ENCODE peak calls at places on chromosomes 12 and 14, in five cellular contexts. One of them, this sample, is unnamed.

GRCh38 chr12:96078281-96078761 is 42.9 kb upstream of the LTA4H start:
- DNase-seq in cardiac fibroblast: peak; percentile 45
- DNase-seq in activated B cell treated with CpG ODN at 0.5 μM for 24 hours: no peak
- DNase-seq in stimulated activated CD4-positive, alpha-beta T cell treated with anti-CD3 and anti-CD28 coated beads, Interleukin-1b, Interleukin-23, amount 100 ng/mL, for 1 hour: no peak
- DNase-seq in stimulated activated naive B cell treated with anti-CD40 and anti-IgM and Interleukin-4, amounts not matched to agents 10 μg/mL and 1 μg/mL and 100 μg/mL, for 72 hours: no peak
- DNase-seq in this sample: peak; percentile 66

GRCh38 chr14:62002636-62003035 is 240.4 kb downstream of the SNAPC1 start:
- DNase-seq in cardiac fibroblast: no peak
- DNase-seq in activated B cell treated with CpG ODN at 0.5 μM for 24 hours: no peak
- DNase-seq in stimulated activated CD4-positive, alpha-beta T cell treated with anti-CD3 and anti-CD28 coated beads, Interleukin-1b, Interleukin-23, amount 100 ng/mL, for 1 hour: no peak
- DNase-seq in stimulated activated naive B cell treated with anti-CD40 and anti-IgM and Interleukin-4, amounts not matched to agents 10 μg/mL and 1 μg/mL and 100 μg/mL, for 72 hours: no peak
- DNase-seq in this sample: no peak

GRCh38 chr12:56103066-56103711 is 1.2 kb upstream of the PA2G4 start:
- DNase-seq in cardiac fibroblast: no peak
- DNase-seq in activated B cell treated with CpG ODN at 0.5 μM for 24 hours: no peak
- DNase-seq in stimulated activated CD4-positive, alpha-beta T cell treated with anti-CD3 and anti-CD28 coated beads, Interleukin-1b, Interleukin-23, amount 100 ng/mL, for 1 hour: no peak
- DNase-seq in stimulated activated naive B cell treated with anti-CD40 and anti-IgM and Interleukin-4, amounts not matched to agents 10 μg/mL and 1 μg/mL and 100 μg/mL, for 72 hours: no peak
- DNase-seq in this sample: no peak

GRCh38 chr14:74475678-74476077 is 17.4 kb downstream of the NPC2 start:
- DNase-seq in cardiac fibroblast: peak; percentile 65
- DNase-seq in activated B cell treated with CpG ODN at 0.5 μM for 24 hours: no peak
- DNase-seq in stimulated activated CD4-positive, alpha-beta T cell treated with anti-CD3 and anti-CD28 coated beads, Interleukin-1b, Interleukin-23, amount 100 ng/mL, for 1 hour: no peak
- DNase-seq in stimulated activated naive B cell treated with anti-CD40 and anti-IgM and Interleukin-4, amounts not matched to agents 10 μg/mL and 1 μg/mL and 100 μg/mL, for 72 hours: no peak
- DNase-seq in this sample: no peak

GRCh38 chr14:56666716-56667115 is 87.1 kb downstream of the TMEM260 start:
- DNase-seq in cardiac fibroblast: peak; percentile 33
- DNase-seq in activated B cell treated with CpG ODN at 0.5 μM for 24 hours: no peak
- DNase-seq in stimulated activated CD4-positive, alpha-beta T cell treated with anti-CD3 and anti-CD28 coated beads, Interleukin-1b, Interleukin-23, amount 100 ng/mL, for 1 hour: no peak
- DNase-seq in stimulated activated naive B cell treated with anti-CD40 and anti-IgM and Interleukin-4, amounts not matched to agents 10 μg/mL and 1 μg/mL and 100 μg/mL, for 72 hours: no peak
- DNase-seq in this sample: no peak

GRCh38 chr12:124764870-124765570 is 98.6 kb downstream of the SCARB1 start:
- DNase-seq in cardiac fibroblast: peak; percentile 96
- DNase-seq in activated B cell treated with CpG ODN at 0.5 μM for 24 hours: no peak
- DNase-seq in stimulated activated CD4-positive, alpha-beta T cell treated with anti-CD3 and anti-CD28 coated beads, Interleukin-1b, Interleukin-23, amount 100 ng/mL, for 1 hour: no peak
- DNase-seq in stimulated activated naive B cell treated with anti-CD40 and anti-IgM and Interleukin-4, amounts not matched to agents 10 μg/mL and 1 μg/mL and 100 μg/mL, for 72 hours: no peak
- DNase-seq in this sample: peak; percentile 78

GRCh38 chr12:6852651-6853354 is 853 bp downstream of the USP5 start:
- DNase-seq in cardiac fibroblast: peak; percentile 81
- DNase-seq in activated B cell treated with CpG ODN at 0.5 μM for 24 hours: no peak
- DNase-seq in stimulated activated CD4-positive, alpha-beta T cell treated with anti-CD3 and anti-CD28 coated beads, Interleukin-1b, Interleukin-23, amount 100 ng/mL, for 1 hour: peak; percentile 42
- DNase-seq in stimulated activated naive B cell treated with anti-CD40 and anti-IgM and Interleukin-4, amounts not matched to agents 10 μg/mL and 1 μg/mL and 100 μg/mL, for 72 hours: no peak
- DNase-seq in this sample: peak; percentile 89

GRCh38 chr14:46887144-46887543 is 235.6 kb upstream of the RPL10L start:
- DNase-seq in cardiac fibroblast: no peak
- DNase-seq in activated B cell treated with CpG ODN at 0.5 μM for 24 hours: no peak
- DNase-seq in stimulated activated CD4-positive, alpha-beta T cell treated with anti-CD3 and anti-CD28 coated beads, Interleukin-1b, Interleukin-23, amount 100 ng/mL, for 1 hour: no peak
- DNase-seq in stimulated activated naive B cell treated with anti-CD40 and anti-IgM and Interleukin-4, amounts not matched to agents 10 μg/mL and 1 μg/mL and 100 μg/mL, for 72 hours: no peak
- DNase-seq in this sample: no peak

GRCh38 chr14:78446807-78447206 is 276.6 kb downstream of the NRXN3 start:
- DNase-seq in cardiac fibroblast: peak; percentile 2
- DNase-seq in activated B cell treated with CpG ODN at 0.5 μM for 24 hours: no peak
- DNase-seq in stimulated activated CD4-positive, alpha-beta T cell treated with anti-CD3 and anti-CD28 coated beads, Interleukin-1b, Interleukin-23, amount 100 ng/mL, for 1 hour: no peak
- DNase-seq in stimulated activated naive B cell treated with anti-CD40 and anti-IgM and Interleukin-4, amounts not matched to agents 10 μg/mL and 1 μg/mL and 100 μg/mL, for 72 hours: no peak
- DNase-seq in this sample: no peak

GRCh38 chr14:103616635-103617300 is 12.2 kb upstream of the KLC1 start:
- DNase-seq in cardiac fibroblast: no peak
- DNase-seq in activated B cell treated with CpG ODN at 0.5 μM for 24 hours: no peak
- DNase-seq in stimulated activated CD4-positive, alpha-beta T cell treated with anti-CD3 and anti-CD28 coated beads, Interleukin-1b, Interleukin-23, amount 100 ng/mL, for 1 hour: no peak
- DNase-seq in stimulated activated naive B cell treated with anti-CD40 and anti-IgM and Interleukin-4, amounts not matched to agents 10 μg/mL and 1 μg/mL and 100 μg/mL, for 72 hours: no peak
- DNase-seq in this sample: no peak

GRCh38 chr12:124241776-124242528 is 52.9 kb upstream of the RFLNA start:
- DNase-seq in cardiac fibroblast: no peak
- DNase-seq in activated B cell treated with CpG ODN at 0.5 μM for 24 hours: no peak
- DNase-seq in stimulated activated CD4-positive, alpha-beta T cell treated with anti-CD3 and anti-CD28 coated beads, Interleukin-1b, Interleukin-23, amount 100 ng/mL, for 1 hour: no peak
- DNase-seq in stimulated activated naive B cell treated with anti-CD40 and anti-IgM and Interleukin-4, amounts not matched to agents 10 μg/mL and 1 μg/mL and 100 μg/mL, for 72 hours: no peak
- DNase-seq in this sample: no peak

GRCh38 chr12:101115326-101115725 is 94.7 kb downstream of the SLC5A8 start:
- DNase-seq in cardiac fibroblast: no peak
- DNase-seq in activated B cell treated with CpG ODN at 0.5 μM for 24 hours: no peak
- DNase-seq in stimulated activated CD4-positive, alpha-beta T cell treated with anti-CD3 and anti-CD28 coated beads, Interleukin-1b, Interleukin-23, amount 100 ng/mL, for 1 hour: no peak
- DNase-seq in stimulated activated naive B cell treated with anti-CD40 and anti-IgM and Interleukin-4, amounts not matched to agents 10 μg/mL and 1 μg/mL and 100 μg/mL, for 72 hours: no peak
- DNase-seq in this sample: no peak

GRCh38 chr14:29643415-29644206 is 284.0 kb downstream of the PRKD1 start:
- DNase-seq in cardiac fibroblast: peak; percentile 76
- DNase-seq in activated B cell treated with CpG ODN at 0.5 μM for 24 hours: no peak
- DNase-seq in stimulated activated CD4-positive, alpha-beta T cell treated with anti-CD3 and anti-CD28 coated beads, Interleukin-1b, Interleukin-23, amount 100 ng/mL, for 1 hour: no peak
- DNase-seq in stimulated activated naive B cell treated with anti-CD40 and anti-IgM and Interleukin-4, amounts not matched to agents 10 μg/mL and 1 μg/mL and 100 μg/mL, for 72 hours: no peak
- DNase-seq in this sample: no peak

GRCh38 chr12:57027011-57027804 is 10.9 kb upstream of the TAC3 start:
- DNase-seq in cardiac fibroblast: no peak
- DNase-seq in activated B cell treated with CpG ODN at 0.5 μM for 24 hours: no peak
- DNase-seq in stimulated activated CD4-positive, alpha-beta T cell treated with anti-CD3 and anti-CD28 coated beads, Interleukin-1b, Interleukin-23, amount 100 ng/mL, for 1 hour: no peak
- DNase-seq in stimulated activated naive B cell treated with anti-CD40 and anti-IgM and Interleukin-4, amounts not matched to agents 10 μg/mL and 1 μg/mL and 100 μg/mL, for 72 hours: no peak
- DNase-seq in this sample: no peak

GRCh38 chr12:114405199-114405448 is 820 bp downstream of the TBX5 start:
- DNase-seq in cardiac fibroblast: peak; percentile 35
- DNase-seq in activated B cell treated with CpG ODN at 0.5 μM for 24 hours: no peak
- DNase-seq in stimulated activated CD4-positive, alpha-beta T cell treated with anti-CD3 and anti-CD28 coated beads, Interleukin-1b, Interleukin-23, amount 100 ng/mL, for 1 hour: no peak
- DNase-seq in stimulated activated naive B cell treated with anti-CD40 and anti-IgM and Interleukin-4, amounts not matched to agents 10 μg/mL and 1 μg/mL and 100 μg/mL, for 72 hours: no peak
- DNase-seq in this sample: no peak

GRCh38 chr12:77847665-77848431 is 17.2 kb downstream of the NAV3 start:
- DNase-seq in cardiac fibroblast: peak; percentile 68
- DNase-seq in activated B cell treated with CpG ODN at 0.5 μM for 24 hours: no peak
- DNase-seq in stimulated activated CD4-positive, alpha-beta T cell treated with anti-CD3 and anti-CD28 coated beads, Interleukin-1b, Interleukin-23, amount 100 ng/mL, for 1 hour: no peak
- DNase-seq in stimulated activated naive B cell treated with anti-CD40 and anti-IgM and Interleukin-4, amounts not matched to agents 10 μg/mL and 1 μg/mL and 100 μg/mL, for 72 hours: no peak
- DNase-seq in this sample: no peak

GRCh38 chr14:23071975-23072539 is 14.7 kb upstream of the CDH24 start:
- DNase-seq in cardiac fibroblast: no peak
- DNase-seq in activated B cell treated with CpG ODN at 0.5 μM for 24 hours: no peak
- DNase-seq in stimulated activated CD4-positive, alpha-beta T cell treated with anti-CD3 and anti-CD28 coated beads, Interleukin-1b, Interleukin-23, amount 100 ng/mL, for 1 hour: no peak
- DNase-seq in stimulated activated naive B cell treated with anti-CD40 and anti-IgM and Interleukin-4, amounts not matched to agents 10 μg/mL and 1 μg/mL and 100 μg/mL, for 72 hours: no peak
- DNase-seq in this sample: no peak

GRCh38 chr14:69896080-69896479 is 16.9 kb downstream of the SMOC1 start:
- DNase-seq in cardiac fibroblast: no peak
- DNase-seq in activated B cell treated with CpG ODN at 0.5 μM for 24 hours: no peak
- DNase-seq in stimulated activated CD4-positive, alpha-beta T cell treated with anti-CD3 and anti-CD28 coated beads, Interleukin-1b, Interleukin-23, amount 100 ng/mL, for 1 hour: no peak
- DNase-seq in stimulated activated naive B cell treated with anti-CD40 and anti-IgM and Interleukin-4, amounts not matched to agents 10 μg/mL and 1 μg/mL and 100 μg/mL, for 72 hours: no peak
- DNase-seq in this sample: no peak

GRCh38 chr12:28415755-28416154 is 225.5 kb downstream of the CCDC91 start:
- DNase-seq in cardiac fibroblast: peak; percentile 86
- DNase-seq in activated B cell treated with CpG ODN at 0.5 μM for 24 hours: no peak
- DNase-seq in stimulated activated CD4-positive, alpha-beta T cell treated with anti-CD3 and anti-CD28 coated beads, Interleukin-1b, Interleukin-23, amount 100 ng/mL, for 1 hour: no peak
- DNase-seq in stimulated activated naive B cell treated with anti-CD40 and anti-IgM and Interleukin-4, amounts not matched to agents 10 μg/mL and 1 μg/mL and 100 μg/mL, for 72 hours: no peak
- DNase-seq in this sample: no peak

GRCh38 chr12:84131076-84131475 is 781.5 kb downstream of the SLC6A15 start:
- DNase-seq in cardiac fibroblast: peak; percentile 42
- DNase-seq in activated B cell treated with CpG ODN at 0.5 μM for 24 hours: no peak
- DNase-seq in stimulated activated CD4-positive, alpha-beta T cell treated with anti-CD3 and anti-CD28 coated beads, Interleukin-1b, Interleukin-23, amount 100 ng/mL, for 1 hour: no peak
- DNase-seq in stimulated activated naive B cell treated with anti-CD40 and anti-IgM and Interleukin-4, amounts not matched to agents 10 μg/mL and 1 μg/mL and 100 μg/mL, for 72 hours: no peak
- DNase-seq in this sample: no peak

GRCh38 chr12:121438207-121438606 is 38.3 kb downstream of the RNF34 start:
- DNase-seq in cardiac fibroblast: no peak
- DNase-seq in activated B cell treated with CpG ODN at 0.5 μM for 24 hours: no peak
- DNase-seq in stimulated activated CD4-positive, alpha-beta T cell treated with anti-CD3 and anti-CD28 coated beads, Interleukin-1b, Interleukin-23, amount 100 ng/mL, for 1 hour: no peak
- DNase-seq in stimulated activated naive B cell treated with anti-CD40 and anti-IgM and Interleukin-4, amounts not matched to agents 10 μg/mL and 1 μg/mL and 100 μg/mL, for 72 hours: no peak
- DNase-seq in this sample: no peak

GRCh38 chr12:66352197-66352596 is 49.9 kb downstream of the HELB start:
- DNase-seq in cardiac fibroblast: peak; percentile 25
- DNase-seq in activated B cell treated with CpG ODN at 0.5 μM for 24 hours: no peak
- DNase-seq in stimulated activated CD4-positive, alpha-beta T cell treated with anti-CD3 and anti-CD28 coated beads, Interleukin-1b, Interleukin-23, amount 100 ng/mL, for 1 hour: no peak
- DNase-seq in stimulated activated naive B cell treated with anti-CD40 and anti-IgM and Interleukin-4, amounts not matched to agents 10 μg/mL and 1 μg/mL and 100 μg/mL, for 72 hours: peak; percentile 5
- DNase-seq in this sample: no peak

GRCh38 chr12:123024819-123025391 is 44.4 kb downstream of the ARL6IP4 start:
- DNase-seq in cardiac fibroblast: no peak
- DNase-seq in activated B cell treated with CpG ODN at 0.5 μM for 24 hours: no peak
- DNase-seq in stimulated activated CD4-positive, alpha-beta T cell treated with anti-CD3 and anti-CD28 coated beads, Interleukin-1b, Interleukin-23, amount 100 ng/mL, for 1 hour: no peak
- DNase-seq in stimulated activated naive B cell treated with anti-CD40 and anti-IgM and Interleukin-4, amounts not matched to agents 10 μg/mL and 1 μg/mL and 100 μg/mL, for 72 hours: no peak
- DNase-seq in this sample: no peak

GRCh38 chr14:56463491-56463890 is 116.1 kb upstream of the TMEM260 start:
- DNase-seq in cardiac fibroblast: no peak
- DNase-seq in activated B cell treated with CpG ODN at 0.5 μM for 24 hours: no peak
- DNase-seq in stimulated activated CD4-positive, alpha-beta T cell treated with anti-CD3 and anti-CD28 coated beads, Interleukin-1b, Interleukin-23, amount 100 ng/mL, for 1 hour: no peak
- DNase-seq in stimulated activated naive B cell treated with anti-CD40 and anti-IgM and Interleukin-4, amounts not matched to agents 10 μg/mL and 1 μg/mL and 100 μg/mL, for 72 hours: no peak
- DNase-seq in this sample: no peak

GRCh38 chr12:118136559-118137003 is 657 bp downstream of the PEBP1 start:
- DNase-seq in cardiac fibroblast: peak; percentile 51
- DNase-seq in activated B cell treated with CpG ODN at 0.5 μM for 24 hours: peak; percentile 40
- DNase-seq in stimulated activated CD4-positive, alpha-beta T cell treated with anti-CD3 and anti-CD28 coated beads, Interleukin-1b, Interleukin-23, amount 100 ng/mL, for 1 hour: peak; percentile 3
- DNase-seq in stimulated activated naive B cell treated with anti-CD40 and anti-IgM and Interleukin-4, amounts not matched to agents 10 μg/mL and 1 μg/mL and 100 μg/mL, for 72 hours: peak; percentile 29
- DNase-seq in this sample: peak; percentile 60

GRCh38 chr12:75660107-75660530 is 148.7 kb upstream of the KRR1 start:
- DNase-seq in cardiac fibroblast: peak; percentile 48
- DNase-seq in activated B cell treated with CpG ODN at 0.5 μM for 24 hours: no peak
- DNase-seq in stimulated activated CD4-positive, alpha-beta T cell treated with anti-CD3 and anti-CD28 coated beads, Interleukin-1b, Interleukin-23, amount 100 ng/mL, for 1 hour: no peak
- DNase-seq in stimulated activated naive B cell treated with anti-CD40 and anti-IgM and Interleukin-4, amounts not matched to agents 10 μg/mL and 1 μg/mL and 100 μg/mL, for 72 hours: no peak
- DNase-seq in this sample: no peak

GRCh38 chr12:18567787-18568186 is 170.0 kb downstream of the PLCZ1 start:
- DNase-seq in cardiac fibroblast: no peak
- DNase-seq in activated B cell treated with CpG ODN at 0.5 μM for 24 hours: no peak
- DNase-seq in stimulated activated CD4-positive, alpha-beta T cell treated with anti-CD3 and anti-CD28 coated beads, Interleukin-1b, Interleukin-23, amount 100 ng/mL, for 1 hour: no peak
- DNase-seq in stimulated activated naive B cell treated with anti-CD40 and anti-IgM and Interleukin-4, amounts not matched to agents 10 μg/mL and 1 μg/mL and 100 μg/mL, for 72 hours: no peak
- DNase-seq in this sample: no peak

GRCh38 chr12:102317155-102317554 is 119.5 kb upstream of the PMCH start:
- DNase-seq in cardiac fibroblast: no peak
- DNase-seq in activated B cell treated with CpG ODN at 0.5 μM for 24 hours: no peak
- DNase-seq in stimulated activated CD4-positive, alpha-beta T cell treated with anti-CD3 and anti-CD28 coated beads, Interleukin-1b, Interleukin-23, amount 100 ng/mL, for 1 hour: no peak
- DNase-seq in stimulated activated naive B cell treated with anti-CD40 and anti-IgM and Interleukin-4, amounts not matched to agents 10 μg/mL and 1 μg/mL and 100 μg/mL, for 72 hours: no peak
- DNase-seq in this sample: no peak

GRCh38 chr12:69570000-69570516 is 15.2 kb upstream of the CCT2 start:
- DNase-seq in cardiac fibroblast: peak; percentile 51
- DNase-seq in activated B cell treated with CpG ODN at 0.5 μM for 24 hours: no peak
- DNase-seq in stimulated activated CD4-positive, alpha-beta T cell treated with anti-CD3 and anti-CD28 coated beads, Interleukin-1b, Interleukin-23, amount 100 ng/mL, for 1 hour: no peak
- DNase-seq in stimulated activated naive B cell treated with anti-CD40 and anti-IgM and Interleukin-4, amounts not matched to agents 10 μg/mL and 1 μg/mL and 100 μg/mL, for 72 hours: no peak
- DNase-seq in this sample: no peak

GRCh38 chr14:53473480-53473879 is 320.4 kb upstream of the DDHD1 start:
- DNase-seq in cardiac fibroblast: no peak
- DNase-seq in activated B cell treated with CpG ODN at 0.5 μM for 24 hours: no peak
- DNase-seq in stimulated activated CD4-positive, alpha-beta T cell treated with anti-CD3 and anti-CD28 coated beads, Interleukin-1b, Interleukin-23, amount 100 ng/mL, for 1 hour: no peak
- DNase-seq in stimulated activated naive B cell treated with anti-CD40 and anti-IgM and Interleukin-4, amounts not matched to agents 10 μg/mL and 1 μg/mL and 100 μg/mL, for 72 hours: no peak
- DNase-seq in this sample: no peak

GRCh38 chr12:89690925-89691324 is 17.7 kb downstream of the ATP2B1 start:
- DNase-seq in cardiac fibroblast: no peak
- DNase-seq in activated B cell treated with CpG ODN at 0.5 μM for 24 hours: no peak
- DNase-seq in stimulated activated CD4-positive, alpha-beta T cell treated with anti-CD3 and anti-CD28 coated beads, Interleukin-1b, Interleukin-23, amount 100 ng/mL, for 1 hour: no peak
- DNase-seq in stimulated activated naive B cell treated with anti-CD40 and anti-IgM and Interleukin-4, amounts not matched to agents 10 μg/mL and 1 μg/mL and 100 μg/mL, for 72 hours: no peak
- DNase-seq in this sample: no peak

GRCh38 chr14:101068958-101069549 is 165.5 kb upstream of the RTL1 start:
- DNase-seq in cardiac fibroblast: no peak
- DNase-seq in activated B cell treated with CpG ODN at 0.5 μM for 24 hours: no peak
- DNase-seq in stimulated activated CD4-positive, alpha-beta T cell treated with anti-CD3 and anti-CD28 coated beads, Interleukin-1b, Interleukin-23, amount 100 ng/mL, for 1 hour: no peak
- DNase-seq in stimulated activated naive B cell treated with anti-CD40 and anti-IgM and Interleukin-4, amounts not matched to agents 10 μg/mL and 1 μg/mL and 100 μg/mL, for 72 hours: no peak
- DNase-seq in this sample: peak; percentile 9

This sample was measured in tibial artery.